ENCODE peak calls at places on chromosome 12, in six cellular contexts. V is NT2/D1, N is transverse colon, J is heart right ventricle, K is OCI-LY7, Q is AG10803. S is an unnamed sample.

GRCh38 chr12:49553512-49554088 is 14.3 kb downstream of the MCRS1 start:
- DNase-seq in V (peak), N (no peak), J (no peak), K (peak), Q (no peak), S (no peak)

GRCh38 chr12:57823908-57824640 is 5.5 kb upstream of the AVIL start:
- DNase-seq in V (no peak), N (no peak), J (no peak), K (no peak), Q (no peak), S (no peak)

GRCh38 chr12:105978686-105979085 is 160.1 kb downstream of the NUAK1 start:
- DNase-seq in V (no peak), N (no peak), J (no peak), K (no peak), Q (peak), S (no peak)

GRCh38 chr12:124188059-124188458 is 106.8 kb upstream of the RFLNA start:
- DNase-seq in V (no peak), N (no peak), J (no peak), K (no peak), Q (no peak), S (no peak)

GRCh38 chr12:121789233-121789781 is 4.2 kb downstream of the RHOF start:
- DNase-seq in V (no peak), N (peak), J (no peak), K (peak), Q (no peak), S (no peak)

GRCh38 chr12:93336344-93336743 is 41.4 kb upstream of the NUDT4 start:
- DNase-seq in V (no peak), N (no peak), J (peak), K (no peak), Q (peak), S (no peak)

GRCh38 chr12:6302621-6303020 is 7.9 kb upstream of the PLEKHG6 start:
- DNase-seq in V (no peak), N (no peak), J (no peak), K (no peak), Q (no peak), S (no peak)

GRCh38 chr12:13093191-13093849 is 10.1 kb downstream of the GSG1 start:
- DNase-seq in V (no peak), N (no peak), J (no peak), K (no peak), Q (peak), S (no peak)

GRCh38 chr12:100733817-100734593 is 60.6 kb upstream of the ANO4 start:
- DNase-seq in V (no peak), N (no peak), J (no peak), K (no peak), Q (peak), S (no peak)

GRCh38 chr12:66196806-66197205 is 7.8 kb downstream of the IRAK3 start:
- DNase-seq in V (no peak), N (no peak), J (no peak), K (peak), Q (no peak), S (no peak)

GRCh38 chr12:5525783-5526367 is 94.0 kb downstream of the NTF3 start:
- DNase-seq in V (no peak), N (no peak), J (no peak), K (no peak), Q (no peak), S (no peak)

GRCh38 chr12:54603872-54604271 is 15.4 kb upstream of the PPP1R1A start:
- DNase-seq in V (no peak), N (no peak), J (no peak), K (no peak), Q (no peak), S (no peak)

GRCh38 chr12:131882804-131883520 is 11.5 kb upstream of the ULK1 start:
- DNase-seq in V (no peak), N (no peak), J (no peak), K (no peak), Q (no peak), S (no peak)

GRCh38 chr12:6703631-6704030 is 3.0 kb upstream of the PIANP start:
- DNase-seq in V (no peak), N (no peak), J (no peak), K (peak), Q (no peak), S (no peak)

GRCh38 chr12:90695415-90695814 is 259.6 kb downstream of the CCER1 start:
- DNase-seq in V (no peak), N (no peak), J (no peak), K (no peak), Q (no peak), S (no peak)

GRCh38 chr12:23708185-23708837 is 241.2 kb downstream of the SOX5 start:
- DNase-seq in V (no peak), N (no peak), J (no peak), K (no peak), Q (no peak), S (no peak)

GRCh38 chr12:48045061-48045846 is 41.0 kb upstream of the COL2A1 start:
- DNase-seq in V (no peak), N (no peak), J (no peak), K (no peak), Q (no peak), S (no peak)

GRCh38 chr12:83040991-83041390 is 354.3 kb downstream of the TMTC2 start:
- DNase-seq in V (no peak), N (no peak), J (no peak), K (no peak), Q (no peak), S (no peak)

GRCh38 chr12:29991924-29992323 is 208.2 kb upstream of the TMTC1 start:
- DNase-seq in V (no peak), N (no peak), J (no peak), K (no peak), Q (no peak), S (no peak)

GRCh38 chr12:97288526-97288925 is 174.1 kb upstream of the RMST start:
- DNase-seq in V (no peak), N (no peak), J (no peak), K (no peak), Q (no peak), S (no peak)

GRCh38 chr12:114740448-114740847 is 56.5 kb upstream of the TBX3 start:
- DNase-seq in V (no peak), N (no peak), J (no peak), K (no peak), Q (no peak), S (no peak)

GRCh38 chr12:11576104-11576503 is 73.4 kb upstream of the ETV6 start:
- DNase-seq in V (no peak), N (no peak), J (no peak), K (no peak), Q (peak), S (no peak)

GRCh38 chr12:46209914-46210834 is 58.7 kb downstream of the SLC38A1 start:
- DNase-seq in V (no peak), N (peak), J (peak), K (peak), Q (no peak), S (peak)

GRCh38 chr12:124512667-124513296 is 54.6 kb downstream of the NCOR2 start:
- DNase-seq in V (peak), N (peak), J (peak), K (no peak), Q (peak), S (no peak)

GRCh38 chr12:26807292-26807691 is 25.7 kb downstream of the ITPR2 start:
- DNase-seq in V (no peak), N (no peak), J (no peak), K (no peak), Q (no peak), S (no peak)

GRCh38 chr12:53502983-53503728 is 2.1 kb downstream of the TARBP2 start:
- DNase-seq in V (no peak), N (no peak), J (no peak), K (no peak), Q (no peak), S (peak)

GRCh38 chr12:85191-85666 is 18.7 kb downstream of the IQSEC3 start:
- DNase-seq in V (no peak), N (no peak), J (no peak), K (no peak), Q (no peak), S (no peak)

GRCh38 chr12:2686280-2686646 is 108.5 kb upstream of the FKBP4 start:
- DNase-seq in V (no peak), N (no peak), J (no peak), K (no peak), Q (no peak), S (no peak)

GRCh38 chr12:1594295-1595025 is at the start of gene FBXL14:
- DNase-seq in V (peak), N (peak), J (peak), K (peak), Q (peak), S (peak)

GRCh38 chr12:101962486-101962885 is 85.1 kb downstream of the DRAM1 start:
- DNase-seq in V (no peak), N (no peak), J (no peak), K (no peak), Q (peak), S (no peak)

GRCh38 chr12:46489951-46490388 is 117.4 kb upstream of the SLC38A2 start:
- DNase-seq in V (no peak), N (no peak), J (no peak), K (no peak), Q (peak), S (no peak)

GRCh38 chr12:77189463-77189862 is 124.1 kb upstream of the E2F7 start:
- DNase-seq in V (no peak), N (no peak), J (no peak), K (no peak), Q (peak), S (no peak)

GRCh38 chr12:108642269-108642870 is 8.7 kb upstream of the SELPLG start:
- DNase-seq in V (no peak), N (no peak), J (no peak), K (peak), Q (no peak), S (no peak)

GRCh38 chr12:66131067-66131688 is 628 bp upstream of the LLPH start:
- DNase-seq in V (no peak), N (no peak), J (no peak), K (no peak), Q (no peak), S (no peak)

GRCh38 chr12:117857632-117858274 is 111.0 kb downstream of the KSR2 start:
- DNase-seq in V (no peak), N (peak), J (peak), K (peak), Q (peak), S (no peak)

GRCh38 chr12:4069046-4070010 is 196.1 kb upstream of the PARP11 start:
- DNase-seq in V (no peak), N (no peak), J (no peak), K (no peak), Q (no peak), S (no peak)
- H3K4me3 ChIP-seq in V (no peak), N (no peak), J (no peak), K (no peak), Q (no peak), S (no peak)

GRCh38 chr12:40164034-40164433 is 58.2 kb upstream of the SLC2A13 start:
- DNase-seq in V (no peak), N (no peak), J (no peak), K (peak), Q (no peak), S (no peak)

GRCh38 chr12:40168868-40169267 is 55.9 kb upstream of the LRRK2 start:
- DNase-seq in V (no peak), N (no peak), J (no peak), K (no peak), Q (no peak), S (no peak)

GRCh38 chr12:40171501-40171900 is 53.3 kb upstream of the LRRK2 start:
- DNase-seq in V (no peak), N (no peak), J (no peak), K (no peak), Q (peak), S (no peak)

GRCh38 chr12:40170593-40170992 is 54.2 kb upstream of the LRRK2 start:
- DNase-seq in V (no peak), N (no peak), J (no peak), K (no peak), Q (no peak), S (no peak)

DNA sequence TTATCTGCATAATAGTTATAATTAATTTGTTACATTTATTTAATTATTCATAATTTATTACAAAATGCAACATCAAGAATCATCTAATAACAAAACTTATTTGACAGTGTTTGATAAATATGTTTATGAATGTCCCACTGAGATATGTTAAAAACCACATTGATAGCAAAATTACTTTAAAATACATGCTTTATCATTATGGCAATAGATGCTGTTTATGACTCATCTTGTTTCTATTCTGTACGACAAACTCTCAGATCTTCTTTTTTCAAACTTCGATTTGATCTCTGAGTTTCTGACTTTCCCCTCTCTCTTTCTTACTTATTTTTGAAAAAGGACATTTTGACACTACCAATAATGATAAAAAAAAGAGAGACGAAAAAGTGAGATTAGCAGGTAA is 56.8 kb upstream of the LRRK2 start:
- DNase-seq in V (no peak), N (no peak), J (no peak), K (no peak), Q (no peak), S (no peak)
- H3K4me3 ChIP-seq in V (no peak), N (no peak), J (no peak), K (no peak), Q (no peak), S (no peak)

GRCh38 chr12:59304077-59304721 is 291.6 kb upstream of the SLC16A7 start:
- DNase-seq in V (no peak), N (no peak), J (no peak), K (no peak), Q (no peak), S (no peak)
- H3K4me3 ChIP-seq in V (no peak), N (no peak), J (no peak), K (no peak), Q (no peak), S (no peak)

GRCh38 chr12:104956870-104957301 is 1.2 kb downstream of the SLC41A2 start:
- DNase-seq in V (no peak), N (no peak), J (no peak), K (no peak), Q (no peak), S (no peak)
- H3K4me3 ChIP-seq in V (no peak), N (peak), J (peak), K (peak), Q (no peak), S (no peak)

GRCh38 chr12:109833307-109834189 is at the start of gene TRPV4:
- DNase-seq in V (peak), N (no peak), J (no peak), K (no peak), Q (peak), S (peak)
- H3K4me3 ChIP-seq in V (peak), N (peak), J (peak), K (no peak), Q (peak), S (peak)

GRCh38 chr12:71838231-71838630 is 1.3 kb upstream of the TBC1D15 start:
- DNase-seq in V (no peak), N (no peak), J (no peak), K (no peak), Q (no peak), S (no peak)
- H3K4me3 ChIP-seq in V (no peak), N (no peak), J (no peak), K (no peak), Q (no peak), S (no peak)

GRCh38 chr12:10406725-10407124 is 2.8 kb downstream of the KLRC4 start:
- DNase-seq in V (no peak), N (no peak), J (peak), K (peak), Q (no peak), S (no peak)
- H3K4me3 ChIP-seq in V (no peak), N (no peak), J (peak), K (peak), Q (no peak), S (no peak)

GRCh38 chr12:69824956-69825355 is at the start of gene MYRFL:
- DNase-seq in V (no peak), N (no peak), J (no peak), K (no peak), Q (no peak), S (no peak)
- H3K4me3 ChIP-seq in V (no peak), N (no peak), J (no peak), K (no peak), Q (no peak), S (no peak)

DNA sequence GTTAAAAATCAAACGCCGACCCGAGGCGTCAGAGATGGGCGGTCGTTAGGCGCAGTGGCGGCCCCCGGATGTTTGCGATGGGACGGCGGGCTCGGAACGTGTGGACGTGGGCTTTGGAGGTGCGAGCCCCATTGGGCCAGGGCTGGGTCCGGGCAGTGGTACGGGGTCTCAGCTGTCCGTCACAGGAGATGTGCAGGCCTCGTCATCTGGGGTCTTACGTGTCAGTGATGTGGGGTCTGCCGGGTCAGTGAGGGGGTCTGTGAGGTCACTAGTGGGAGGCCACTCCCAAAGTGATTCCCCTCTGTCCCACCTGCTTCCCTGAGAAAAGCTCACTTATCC is 21.6 kb upstream of the CHFR start:
- DNase-seq in V (no peak), N (no peak), J (no peak), K (no peak), Q (no peak), S (no peak)
- H3K4me3 ChIP-seq in V (peak), N (peak), J (peak), K (peak), Q (peak), S (peak)